ENCODE peak calls at places on chromosomes 3 and 15, in ten cellular contexts. C is SJCRH30; S is stimulated activated CD4-positive, alpha-beta T cell treated with anti-CD3 and anti-CD28 coated beads, Interleukin-15, amount 100 ng/mL, for 1 hour; W is neuronal stem cell; J is EH; I is D341Med; O is naive thymus-derived CD4-positive, alpha-beta T cell; F is NCI-H146; U is fibroblast of lung; P is KG1. E is an unnamed sample.

GRCh38 chr15:73965094-73965729 is 26.9 kb downstream of the STOML1 start:
- DNase-seq in J (no peak), S (peak), O (no peak), F (peak), C (peak), W (no peak), P (no peak), U (no peak), I (no peak), E (no peak)

GRCh38 chr15:63402498-63403253 is 21.0 kb upstream of the CA12 start:
- DNase-seq in F (peak), I (peak), C (peak), J (peak), P (peak), W (peak), U (peak), S (no peak), O (no peak), E (peak)

GRCh38 chr3:56076746-56077145 is 391.5 kb downstream of the ERC2 start:
- DNase-seq in J (no peak), O (no peak), C (no peak), P (no peak), I (no peak), F (no peak), S (no peak), U (no peak), W (no peak), E (no peak)

GRCh38 chr3:69781593-69781992 is 42.3 kb downstream of the MITF start:
- DNase-seq in S (no peak), F (no peak), W (no peak), C (no peak), I (no peak), U (no peak), P (no peak), O (no peak), J (no peak), E (no peak)

GRCh38 chr3:105414841-105415240 is 48.1 kb downstream of the ALCAM start:
- DNase-seq in F (peak), J (no peak), I (no peak), U (peak), O (no peak), W (no peak), P (no peak), C (no peak), S (no peak), E (peak)

GRCh38 chr3:56862352-56863062 is 60.8 kb upstream of the ARHGEF3 start:
- DNase-seq in W (no peak), J (peak), I (no peak), C (no peak), S (no peak), P (no peak), F (no peak), U (peak), O (no peak), E (peak)

GRCh38 chr3:173025941-173026340 is 115.1 kb downstream of the SPATA16 start:
- DNase-seq in I (no peak), U (no peak), F (no peak), S (no peak), W (no peak), P (no peak), O (no peak), C (no peak), J (no peak), E (no peak)

GRCh38 chr3:133535971-133536634 is 37.4 kb upstream of the CDV3 start:
- DNase-seq in W (no peak), F (no peak), C (peak), J (peak), P (no peak), I (no peak), O (no peak), S (no peak), U (peak), E (peak)

GRCh38 chr3:169106662-169107061 is 556.9 kb downstream of the MECOM start:
- DNase-seq in S (no peak), C (no peak), P (no peak), I (no peak), J (no peak), O (no peak), W (no peak), U (peak), F (no peak), E (no peak)

GRCh38 chr3:108629974-108630373 is 40.5 kb downstream of the DZIP3 start:
- DNase-seq in P (no peak), O (no peak), S (no peak), F (no peak), I (no peak), J (no peak), U (no peak), C (no peak), W (no peak), E (no peak)

GRCh38 chr3:149726716-149727407 is 25.4 kb downstream of the COMMD2 start:
- DNase-seq in O (no peak), W (no peak), S (no peak), F (no peak), C (no peak), I (no peak), P (no peak), U (no peak), J (peak), E (peak)

GRCh38 chr3:177694316-177694715 is 497.0 kb upstream of the TBL1XR1 start:
- DNase-seq in O (no peak), P (peak), C (peak), S (no peak), J (peak), I (no peak), W (no peak), F (no peak), U (peak), E (peak)

GRCh38 chr3:171873561-171873960 is 30.4 kb downstream of the TMEM212 start:
- DNase-seq in O (no peak), U (peak), C (peak), W (no peak), P (no peak), S (no peak), J (peak), I (no peak), F (no peak), E (peak)

GRCh38 chr3:127706785-127707351 is 34.1 kb downstream of the ABTB1 start:
- DNase-seq in J (no peak), F (no peak), P (no peak), S (no peak), I (no peak), O (no peak), U (no peak), W (no peak), C (no peak), E (no peak)

GRCh38 chr15:79093352-79093935 is 2.9 kb upstream of the RASGRF1 start:
- DNase-seq in O (no peak), J (no peak), W (no peak), P (no peak), S (no peak), U (no peak), C (no peak), I (no peak), F (no peak), E (no peak)

GRCh38 chr15:99238849-99239248 is 10.5 kb downstream of the TTC23 start:
- DNase-seq in C (no peak), O (no peak), F (no peak), S (no peak), J (no peak), U (no peak), W (no peak), P (no peak), I (no peak), E (no peak)

GRCh38 chr3:173748140-173748539 is 350.6 kb downstream of the NLGN1 start:
- DNase-seq in S (no peak), P (no peak), C (no peak), J (no peak), W (no peak), I (no peak), F (no peak), O (no peak), U (no peak), E (no peak)

GRCh38 chr15:60565407-60565806 is 86.5 kb upstream of the ICE2 start:
- DNase-seq in F (no peak), J (no peak), O (no peak), C (no peak), W (no peak), P (no peak), S (no peak), I (no peak), U (no peak), E (no peak)

GRCh38 chr15:85764304-85764633 is 30.5 kb downstream of the KLHL25 start:
- DNase-seq in O (no peak), F (no peak), W (no peak), S (no peak), C (no peak), P (no peak), U (no peak), J (no peak), I (no peak), E (no peak)

GRCh38 chr15:44028349-44028748 is 166.7 kb downstream of the FRMD5 start:
- DNase-seq in S (no peak), P (no peak), I (peak), F (no peak), U (no peak), C (peak), O (no peak), J (peak), W (no peak), E (peak)

GRCh38 chr3:52446631-52447511 is 2.0 kb upstream of the SEMA3G start:
- DNase-seq in J (peak), I (peak), U (peak), O (peak), S (peak), P (peak), F (no peak), C (peak), W (peak), E (no peak)

GRCh38 chr15:82312611-82313349 is 36.5 kb downstream of the GOLGA6L10 start:
- DNase-seq in W (no peak), I (no peak), C (no peak), P (no peak), J (peak), F (no peak), S (no peak), O (no peak), U (peak), E (no peak)

GRCh38 chr3:183224581-183224980 is 28.5 kb upstream of the B3GNT5 start:
- DNase-seq in I (no peak), C (no peak), U (no peak), P (no peak), J (no peak), O (no peak), S (no peak), F (no peak), W (no peak), E (no peak)

GRCh38 chr3:171317133-171317532 is 143.1 kb downstream of the TNIK start:
- DNase-seq in C (peak), F (no peak), O (no peak), I (no peak), W (no peak), J (peak), P (no peak), S (no peak), U (no peak), E (no peak)

E was measured in astrocyte.